ENCODE peak calls at places on chromosomes 16 and 17, in nine cellular contexts. U is trophoblast cell; L is stomach; B is adrenal gland; K is esophagus muscularis mucosa; D is pancreas; S is right lobe of liver; N is breast epithelium; A is naive thymus-derived CD4-positive, alpha-beta T cell. T is an unnamed sample.

GRCh38 chr17:43714338-43715149 is 44.0 kb downstream of the SOST start:
- DNase-seq in N (no peak), D (no peak), L (no peak), A (no peak), K (no peak), U (no peak), B (no peak), S (no peak), T (no peak)

GRCh38 chr17:15945493-15946209 is 721 bp downstream of the ADORA2B start:
- DNase-seq in A (peak; percentile 47), U (no peak), L (no peak), B (no peak), S (no peak), D (no peak), K (no peak), N (no peak), T (no peak)

GRCh38 chr17:64174686-64175456 is 44.9 kb upstream of the ERN1 start:
- DNase-seq in L (no peak), D (no peak), N (no peak), A (no peak), U (peak; percentile 52), S (no peak), B (peak; percentile 71), K (no peak), T (no peak)

GRCh38 chr16:72590179-72590937 is 418.4 kb upstream of the PMFBP1 start:
- DNase-seq in D (no peak), A (no peak), K (no peak), U (peak; percentile 4), L (no peak), N (no peak), S (no peak), B (no peak), T (peak; percentile 37)

GRCh38 chr17:27553019-27553511 is 77.9 kb upstream of the LGALS9 start:
- DNase-seq in A (no peak), B (no peak), S (no peak), N (no peak), K (no peak), U (peak; percentile 59), D (peak; percentile 57), L (no peak), T (no peak)

GRCh38 chr16:46830902-46831647 is at the start of gene C16orf87:
- DNase-seq in D (peak; percentile 93), N (peak; percentile 88), S (peak; percentile 97), U (peak; percentile 95), K (peak; percentile 97), A (peak; percentile 90), B (peak; percentile 94), L (peak; percentile 93), T (peak; percentile 95)

GRCh38 chr16:1787322-1788094 is 4.7 kb downstream of the NUBP2 start:
- DNase-seq in K (no peak), D (no peak), L (no peak), U (no peak), B (peak; percentile 18), S (no peak), N (no peak), A (no peak), T (no peak)

GRCh38 chr16:22814330-22815105 is 556 bp downstream of the HS3ST2 start:
- DNase-seq in A (no peak), N (no peak), D (peak; percentile 54), K (no peak), B (no peak), U (no peak), L (no peak), S (no peak), T (peak; percentile 59)

GRCh38 chr17:28372203-28372944 is 880 bp downstream of the SARM1 start:
- DNase-seq in L (no peak), D (no peak), N (no peak), A (no peak), U (no peak), B (peak; percentile 30), S (no peak), K (no peak), T (peak; percentile 30)

GRCh38 chr16:84874553-84874952 is 54.8 kb downstream of the CRISPLD2 start:
- DNase-seq in L (no peak), D (no peak), S (no peak), N (no peak), U (peak; percentile 89), A (no peak), B (no peak), K (no peak), T (no peak)

GRCh38 chr16:84874004-84874435 is 54.2 kb downstream of the CRISPLD2 start:
- DNase-seq in B (no peak), L (no peak), D (no peak), N (no peak), S (no peak), U (peak; percentile 98), K (no peak), A (no peak), T (peak; percentile 76)

GRCh38 chr16:84874983-84875382 is 55.2 kb downstream of the CRISPLD2 start:
- DNase-seq in S (peak; percentile 3), A (no peak), B (no peak), N (no peak), K (no peak), D (no peak), L (no peak), U (peak; percentile 41), T (no peak)

GRCh38 chr16:84876873-84877606 is 57.3 kb downstream of the CRISPLD2 start:
- DNase-seq in N (no peak), D (no peak), A (no peak), K (no peak), B (no peak), S (peak; percentile 12), U (no peak), L (no peak), T (no peak)

GRCh38 chr16:84875846-84876245 is 56.1 kb downstream of the CRISPLD2 start:
- DNase-seq in B (no peak), L (no peak), U (no peak), K (no peak), S (no peak), N (no peak), D (no peak), A (no peak), T (no peak)
- H3K36me3 ChIP-seq in B (no peaks in the 10 kb centered on the region), L (peaks cover 87% of the 10 kb centered on the region), U (peaks cover 55% of the 10 kb centered on the region), K (peaks cover 44% of the 10 kb centered on the region), S (no peaks in the 10 kb centered on the region), N (no peaks in the 10 kb centered on the region), D (no peaks in the 10 kb centered on the region), A (no peaks in the 10 kb centered on the region), T (no peaks in the 10 kb centered on the region)

GRCh38 chr17:7022791-7023571 is at the start of gene BCL6B:
- DNase-seq in K (no peak), B (peak; percentile 49), D (no peak), L (no peak), U (no peak), S (no peak), N (no peak), A (no peak), T (no peak)

GRCh38 chr17:7020894-7021664 is 1.8 kb upstream of the BCL6B start:
- DNase-seq in B (no peak), K (no peak), A (no peak), S (no peak), U (no peak), N (no peak), D (no peak), L (no peak), T (no peak)

GRCh38 chr17:7023576-7024401 is 939 bp downstream of the BCL6B start:
- DNase-seq in B (peak; percentile 95), U (peak; percentile 84), A (peak; percentile 93), N (peak; percentile 91), S (peak; percentile 96), L (peak; percentile 93), K (peak; percentile 98), D (peak; percentile 96), T (peak; percentile 93)

GRCh38 chr17:7019839-7020519 is 2.9 kb upstream of the BCL6B start:
- DNase-seq in A (no peak), L (peak; percentile 57), K (no peak), B (peak; percentile 69), D (no peak), U (peak; percentile 62), S (no peak), N (no peak), T (peak; percentile 64)

GRCh38 chr17:7021993-7022778 is 664 bp upstream of the BCL6B start:
- DNase-seq in A (peak; percentile 86), D (peak; percentile 92), K (peak; percentile 94), U (peak; percentile 77), L (peak; percentile 86), S (peak; percentile 85), N (peak; percentile 78), B (peak; percentile 81), T (peak; percentile 70)
- H3K4me1 ChIP-seq in A (peaks cover 21% of the 10 kb centered on the region), D (no peaks in the 10 kb centered on the region), K (peaks cover 70% of the 10 kb centered on the region), U (peaks cover 17% of the 10 kb centered on the region), L (peaks cover 50% of the 10 kb centered on the region), S (peaks cover 10% of the 10 kb centered on the region), N (peaks cover 7% of the 10 kb centered on the region), B (peaks cover 19% of the 10 kb centered on the region), T (no peaks in the 10 kb centered on the region)

DNA sequence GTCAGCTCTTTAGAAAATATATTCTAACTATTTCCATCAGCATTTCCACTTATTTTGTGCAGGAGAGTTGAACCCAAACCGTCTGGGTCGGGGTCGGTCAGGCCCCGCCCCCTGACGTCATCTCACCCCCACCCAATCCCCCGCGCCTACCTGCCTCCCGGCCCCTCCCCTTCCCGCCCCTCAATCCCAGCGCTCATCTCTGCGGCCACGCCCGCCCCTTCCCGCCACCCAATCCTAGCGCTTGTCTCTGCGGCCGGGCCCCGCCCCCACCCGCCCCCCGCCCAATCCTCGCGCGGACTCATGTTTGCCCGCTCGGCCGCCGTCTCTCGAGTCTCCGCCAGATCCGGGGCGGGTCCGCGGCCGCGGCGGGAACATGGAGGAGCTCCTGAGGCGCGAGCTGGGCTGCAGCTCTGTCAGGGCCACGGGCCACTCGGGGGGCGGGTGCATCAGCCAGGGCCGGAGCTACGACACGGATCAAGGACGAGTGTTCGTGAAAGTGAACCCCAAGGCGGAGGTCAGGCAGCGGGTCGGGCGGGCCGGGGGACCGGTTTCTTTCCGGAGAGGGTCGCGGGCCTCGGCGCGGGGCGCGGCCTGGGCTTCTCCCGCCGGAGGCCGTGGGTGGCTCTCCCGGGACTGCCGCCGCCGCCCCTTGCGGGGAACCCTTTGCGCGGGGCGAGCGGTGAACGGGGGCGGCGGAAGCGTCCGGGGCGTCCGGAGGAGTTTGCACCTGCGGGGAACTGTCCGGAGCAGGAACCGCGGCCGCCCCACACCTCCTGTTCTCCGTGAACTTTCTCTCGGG is at the start of gene FN3KRP:
- DNase-seq in D (peak; percentile 96), A (peak; percentile 89), K (peak; percentile 99), L (peak; percentile 97), B (peak; percentile 89), S (peak; percentile 93), U (peak; percentile 89), N (peak; percentile 95), T (peak; percentile 94)
- H3K4me3 ChIP-seq in D (peak within 1 kb of the TSS; percentile 88), A (peak within 1 kb of the TSS; percentile 83), K (peak within 1 kb of the TSS; percentile 91), L (peak within 1 kb of the TSS; percentile 98), B (peak within 1 kb of the TSS; percentile 73), S (peak within 1 kb of the TSS; percentile 96), U (peak within 1 kb of the TSS; percentile 89), N (peak within 1 kb of the TSS; percentile 94), T (peak within 1 kb of the TSS; percentile 82)

DNA sequence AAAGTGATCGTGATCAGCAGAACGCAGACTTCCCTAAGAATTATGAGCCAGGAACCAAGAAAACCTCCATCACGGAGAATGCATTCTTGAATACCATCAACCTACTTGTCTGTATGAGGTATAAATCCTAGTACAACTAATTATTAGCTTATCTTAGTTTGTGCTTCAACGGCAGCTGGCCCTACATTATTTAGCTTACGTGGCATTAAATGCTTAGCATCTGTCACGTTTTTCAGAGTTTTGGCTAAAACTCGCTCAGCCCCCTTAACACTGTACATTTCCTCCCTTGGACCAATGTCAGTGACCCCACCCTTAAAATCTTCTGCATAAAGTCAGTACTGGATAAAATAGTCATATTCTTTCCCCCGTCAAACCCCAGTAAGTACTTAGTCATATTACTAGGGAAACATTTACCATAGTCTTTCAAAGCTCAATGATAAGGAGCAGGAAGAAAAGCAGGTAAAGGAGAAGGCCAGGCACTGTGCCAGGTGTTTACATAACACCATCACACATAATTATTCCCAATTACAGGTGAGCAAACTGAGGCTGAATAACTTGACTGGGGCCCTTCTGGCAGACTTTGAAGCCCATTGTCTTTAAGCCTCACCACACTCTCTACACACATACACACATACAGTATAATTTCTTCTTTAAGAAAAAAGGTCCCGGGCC is 16.6 kb upstream of the TXNDC11 start:
- DNase-seq in N (no peak), S (no peak), U (no peak), K (no peak), A (no peak), L (peak; percentile 90), D (no peak), B (no peak), T (no peak)
- H3K36me3 ChIP-seq in N (peaks cover 5% of the 10 kb centered on the region), S (peaks cover 14% of the 10 kb centered on the region), U (peaks cover 47% of the 10 kb centered on the region), K (peaks cover 98% of the 10 kb centered on the region), A (peaks cover 4% of the 10 kb centered on the region), L (peaks cover 95% of the 10 kb centered on the region), D (peaks cover 35% of the 10 kb centered on the region), B (no peaks in the 10 kb centered on the region), T (peaks cover 75% of the 10 kb centered on the region)

T was measured in BE2C.